ENCODE peak calls at places on chromosomes 16 and 17, in seven cellular contexts. X, V, K, U, M, O and B are unnamed samples.

GRCh38 chr17:64254755-64255154 is 8.3 kb downstream of the TEX2 start:
- DNase-seq in X (no peak), V (no peak), K (no peak), U (peak; percentile 38), M (no peak), O (no peak), B (no peak)

GRCh38 chr16:47779201-47780016 is 318.3 kb downstream of the PHKB start:
- DNase-seq in X (peak; percentile 15), V (no peak), K (peak; percentile 18), U (no peak), M (no peak), O (no peak), B (peak; percentile 55)

GRCh38 chr16:83733301-83733700 is 74.5 kb upstream of the HSBP1 start:
- DNase-seq in X (no peak), V (no peak), K (no peak), U (no peak), M (no peak), O (peak; percentile 74), B (no peak)

GRCh38 chr17:75191584-75191983 is 8.8 kb upstream of the SUMO2 start:
- DNase-seq in X (no peak), V (no peak), K (no peak), U (peak; percentile 8), M (no peak), O (no peak), B (no peak)

GRCh38 chr17:40702271-40702670 is 1.3 kb downstream of the KRT24 start:
- DNase-seq in X (no peak), V (no peak), K (no peak), U (no peak), M (no peak), O (no peak), B (no peak)

GRCh38 chr17:12667299-12667958 is 1.7 kb downstream of the MYOCD start:
- DNase-seq in X (peak; percentile 11), V (no peak), K (no peak), U (no peak), M (peak; percentile 51), O (no peak), B (no peak)

GRCh38 chr17:63293310-63293709 is 152.8 kb downstream of the CYB561 start:
- DNase-seq in X (no peak), V (no peak), K (no peak), U (no peak), M (no peak), O (no peak), B (no peak)

GRCh38 chr17:52027620-52028019 is 130.9 kb downstream of the CA10 start:
- DNase-seq in X (no peak), V (no peak), K (no peak), U (no peak), M (peak; percentile 35), O (no peak), B (no peak)

GRCh38 chr16:46689492-46690280 is at the start of gene ORC6:
- DNase-seq in X (peak; percentile 95), V (peak; percentile 99), K (peak; percentile 91), U (peak; percentile 97), M (peak; percentile 94), O (peak; percentile 98), B (peak; percentile 97)

GRCh38 chr16:716250-716607 is 1.3 kb downstream of the METRN start:
- DNase-seq in X (no peak), V (no peak), K (no peak), U (peak; percentile 77), M (no peak), O (no peak), B (peak; percentile 93)

GRCh38 chr17:5785867-5786509 is 201.7 kb upstream of the NLRP1 start:
- DNase-seq in X (no peak), V (no peak), K (peak; percentile 41), U (no peak), M (no peak), O (no peak), B (no peak)

GRCh38 chr16:77450790-77451487 is 16.1 kb upstream of the ADAMTS18 start:
- DNase-seq in X (no peak), V (no peak), K (no peak), U (peak; percentile 97), M (no peak), O (peak; percentile 95), B (no peak)

GRCh38 chr17:57356722-57357391 is 100.5 kb downstream of the MSI2 start:
- DNase-seq in X (peak; percentile 63), V (no peak), K (peak; percentile 63), U (peak; percentile 62), M (no peak), O (no peak), B (no peak)